ENCODE peak calls at places on chromosomes 11 and 22, in eight cellular contexts. One of them, this sample, is unnamed.

GRCh38 chr11:68314886-68315580 is 2.6 kb downstream of the LRP5 start:
- DNase-seq in dorsolateral prefrontal cortex: no peak
- DNase-seq in cardiac muscle cell: peak; percentile 38
- DNase-seq in HCT116: peak; percentile 26
- DNase-seq in iPS DF 6.9: no peak
- DNase-seq in right atrium auricular region: no peak
- DNase-seq in CD8-positive, alpha-beta T cell: no peak
- DNase-seq in IMR-90: peak; percentile 59
- DNase-seq in this sample: no peak

GRCh38 chr22:39684702-39685281 is 114.2 kb downstream of the CACNA1I start:
- DNase-seq in right atrium auricular region: no peak
- DNase-seq in cardiac muscle cell: no peak
- DNase-seq in IMR-90: no peak
- DNase-seq in HCT116: no peak
- DNase-seq in dorsolateral prefrontal cortex: no peak
- DNase-seq in iPS DF 6.9: no peak
- DNase-seq in CD8-positive, alpha-beta T cell: no peak
- DNase-seq in this sample: no peak

GRCh38 chr22:48952256-48953102 is 875.2 kb downstream of the BRD1 start:
- DNase-seq in iPS DF 6.9: no peak
- DNase-seq in dorsolateral prefrontal cortex: no peak
- DNase-seq in IMR-90: no peak
- DNase-seq in cardiac muscle cell: no peak
- DNase-seq in CD8-positive, alpha-beta T cell: no peak
- DNase-seq in right atrium auricular region: peak; percentile 43
- DNase-seq in HCT116: no peak
- DNase-seq in this sample: no peak

GRCh38 chr22:43042101-43042780 is 27.3 kb upstream of the PACSIN2 start:
- DNase-seq in cardiac muscle cell: no peak
- DNase-seq in right atrium auricular region: no peak
- DNase-seq in HCT116: no peak
- DNase-seq in iPS DF 6.9: no peak
- DNase-seq in CD8-positive, alpha-beta T cell: no peak
- DNase-seq in IMR-90: peak; percentile 24
- DNase-seq in dorsolateral prefrontal cortex: no peak
- DNase-seq in this sample: no peak

GRCh38 chr11:117199061-117199915 is at the start of gene TAGLN:
- DNase-seq in cardiac muscle cell: peak; percentile 97
- DNase-seq in IMR-90: peak; percentile 94
- DNase-seq in CD8-positive, alpha-beta T cell: no peak
- DNase-seq in iPS DF 6.9: peak; percentile 60
- DNase-seq in right atrium auricular region: peak; percentile 97
- DNase-seq in dorsolateral prefrontal cortex: no peak
- DNase-seq in HCT116: no peak
- DNase-seq in this sample: peak; percentile 85

GRCh38 chr11:105045897-105046296 is 762 bp upstream of the CARD16 start:
- DNase-seq in CD8-positive, alpha-beta T cell: no peak
- DNase-seq in iPS DF 6.9: no peak
- DNase-seq in IMR-90: no peak
- DNase-seq in cardiac muscle cell: no peak
- DNase-seq in HCT116: no peak
- DNase-seq in dorsolateral prefrontal cortex: no peak
- DNase-seq in right atrium auricular region: no peak
- DNase-seq in this sample: no peak

GRCh38 chr11:61737131-61737530 is 15.3 kb upstream of the MYRF start:
- DNase-seq in HCT116: no peak
- DNase-seq in cardiac muscle cell: no peak
- DNase-seq in dorsolateral prefrontal cortex: no peak
- DNase-seq in iPS DF 6.9: no peak
- DNase-seq in right atrium auricular region: no peak
- DNase-seq in IMR-90: no peak
- DNase-seq in CD8-positive, alpha-beta T cell: no peak
- DNase-seq in this sample: no peak

GRCh38 chr11:44579172-44579804 is 13.8 kb downstream of the CD82 start:
- DNase-seq in CD8-positive, alpha-beta T cell: no peak
- DNase-seq in cardiac muscle cell: no peak
- DNase-seq in dorsolateral prefrontal cortex: no peak
- DNase-seq in right atrium auricular region: no peak
- DNase-seq in HCT116: no peak
- DNase-seq in iPS DF 6.9: no peak
- DNase-seq in IMR-90: no peak
- DNase-seq in this sample: no peak

GRCh38 chr11:80993561-80993960 is 1552.7 kb upstream of the TENM4 start:
- DNase-seq in iPS DF 6.9: no peak
- DNase-seq in right atrium auricular region: no peak
- DNase-seq in IMR-90: no peak
- DNase-seq in CD8-positive, alpha-beta T cell: no peak
- DNase-seq in HCT116: no peak
- DNase-seq in cardiac muscle cell: peak; percentile 7
- DNase-seq in dorsolateral prefrontal cortex: no peak
- DNase-seq in this sample: no peak

GRCh38 chr11:113806403-113806802 is 26.8 kb downstream of the CLDN25 start:
- DNase-seq in IMR-90: peak; percentile 7
- DNase-seq in dorsolateral prefrontal cortex: no peak
- DNase-seq in HCT116: peak; percentile 12
- DNase-seq in cardiac muscle cell: peak; percentile 44
- DNase-seq in CD8-positive, alpha-beta T cell: no peak
- DNase-seq in iPS DF 6.9: peak; percentile 35
- DNase-seq in right atrium auricular region: no peak
- DNase-seq in this sample: no peak

GRCh38 chr22:38788417-38788816 is 5.5 kb downstream of the DNAL4 start:
- DNase-seq in IMR-90: peak; percentile 96
- DNase-seq in dorsolateral prefrontal cortex: peak; percentile 55
- DNase-seq in HCT116: no peak
- DNase-seq in cardiac muscle cell: peak; percentile 96
- DNase-seq in CD8-positive, alpha-beta T cell: no peak
- DNase-seq in right atrium auricular region: peak; percentile 77
- DNase-seq in iPS DF 6.9: no peak
- DNase-seq in this sample: peak; percentile 28

GRCh38 chr11:59207988-59208432 is 4.7 kb downstream of the MPEG1 start:
- DNase-seq in cardiac muscle cell: peak; percentile 75
- DNase-seq in iPS DF 6.9: no peak
- DNase-seq in IMR-90: peak; percentile 91
- DNase-seq in HCT116: no peak
- DNase-seq in right atrium auricular region: no peak
- DNase-seq in dorsolateral prefrontal cortex: no peak
- DNase-seq in CD8-positive, alpha-beta T cell: peak; percentile 44
- DNase-seq in this sample: no peak

GRCh38 chr22:49632199-49633009 is 195.3 kb downstream of the BRD1 start:
- DNase-seq in CD8-positive, alpha-beta T cell: no peak
- DNase-seq in right atrium auricular region: no peak
- DNase-seq in HCT116: peak; percentile 7
- DNase-seq in cardiac muscle cell: peak; percentile 67
- DNase-seq in iPS DF 6.9: no peak
- DNase-seq in dorsolateral prefrontal cortex: peak; percentile 67
- DNase-seq in IMR-90: peak; percentile 28
- DNase-seq in this sample: no peak

GRCh38 chr22:31839986-31840385 is 86.2 kb downstream of the DEPDC5 start:
- DNase-seq in CD8-positive, alpha-beta T cell: no peak
- DNase-seq in HCT116: no peak
- DNase-seq in right atrium auricular region: no peak
- DNase-seq in dorsolateral prefrontal cortex: no peak
- DNase-seq in iPS DF 6.9: no peak
- DNase-seq in IMR-90: no peak
- DNase-seq in cardiac muscle cell: no peak
- DNase-seq in this sample: no peak

GRCh38 chr22:31843526-31843925 is 89.7 kb downstream of the DEPDC5 start:
- DNase-seq in right atrium auricular region: no peak
- DNase-seq in IMR-90: no peak
- DNase-seq in iPS DF 6.9: no peak
- DNase-seq in cardiac muscle cell: no peak
- DNase-seq in dorsolateral prefrontal cortex: no peak
- DNase-seq in HCT116: no peak
- DNase-seq in CD8-positive, alpha-beta T cell: no peak
- DNase-seq in this sample: no peak

GRCh38 chr22:31838917-31839316 is 85.1 kb downstream of the DEPDC5 start:
- DNase-seq in right atrium auricular region: no peak
- DNase-seq in CD8-positive, alpha-beta T cell: no peak
- DNase-seq in HCT116: no peak
- DNase-seq in IMR-90: no peak
- DNase-seq in cardiac muscle cell: no peak
- DNase-seq in iPS DF 6.9: no peak
- DNase-seq in dorsolateral prefrontal cortex: no peak
- DNase-seq in this sample: no peak

GRCh38 chr22:31840581-31840980 is 86.8 kb downstream of the DEPDC5 start:
- DNase-seq in cardiac muscle cell: no peak
- DNase-seq in CD8-positive, alpha-beta T cell: no peak
- DNase-seq in iPS DF 6.9: no peak
- DNase-seq in HCT116: no peak
- DNase-seq in IMR-90: no peak
- DNase-seq in dorsolateral prefrontal cortex: no peak
- DNase-seq in right atrium auricular region: no peak
- DNase-seq in this sample: no peak

DNA sequence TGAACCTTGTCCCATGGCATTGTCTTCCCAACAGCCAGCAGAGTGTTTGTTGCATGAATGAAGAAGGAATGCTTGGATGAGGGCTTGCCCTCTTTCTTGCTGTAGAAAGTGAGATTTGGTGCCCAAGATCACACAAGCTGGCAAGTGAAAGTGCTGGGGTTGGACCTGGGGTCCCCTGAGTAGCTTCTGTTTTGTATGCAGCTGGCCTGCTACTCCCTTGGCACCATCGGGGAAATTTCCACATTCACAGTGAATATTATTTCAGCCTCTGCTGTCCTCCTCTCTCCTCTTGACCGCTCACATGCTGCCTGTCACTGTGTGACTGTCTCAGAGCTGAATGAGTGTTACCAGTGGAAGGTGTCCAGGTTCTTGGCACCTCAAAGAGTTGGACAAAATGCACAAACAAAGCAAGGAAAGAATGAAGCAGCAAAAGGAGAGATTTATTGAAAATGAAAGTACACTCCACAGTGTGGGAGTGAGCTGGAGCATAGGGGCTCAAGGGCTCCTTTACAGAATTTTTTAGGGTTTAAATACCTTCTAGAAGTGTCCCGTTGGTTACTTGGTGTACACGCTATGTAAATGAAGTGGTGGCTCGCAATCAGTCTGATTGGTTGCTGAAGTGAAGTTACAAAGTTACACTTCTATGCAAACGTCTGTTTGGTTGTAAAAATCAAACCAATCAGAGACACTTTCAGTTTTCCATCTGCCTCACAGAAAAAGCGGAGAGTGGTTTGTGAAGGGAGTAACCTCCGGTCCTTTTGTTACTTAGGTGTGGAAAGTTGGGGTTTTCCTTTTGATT is 87.4 kb downstream of the DEPDC5 start:
- DNase-seq in dorsolateral prefrontal cortex: no peak
- DNase-seq in iPS DF 6.9: no peak
- DNase-seq in CD8-positive, alpha-beta T cell: no peak
- DNase-seq in HCT116: no peak
- DNase-seq in cardiac muscle cell: no peak
- DNase-seq in right atrium auricular region: no peak
- DNase-seq in IMR-90: no peak
- DNase-seq in this sample: no peak
- H3K4me3 ChIP-seq in dorsolateral prefrontal cortex: peak overlapping the region; percentile 57
- H3K4me3 ChIP-seq in iPS DF 6.9: no peak overlapping the region
- H3K4me3 ChIP-seq in CD8-positive, alpha-beta T cell: no peak overlapping the region
- H3K4me3 ChIP-seq in HCT116: no peak overlapping the region
- H3K4me3 ChIP-seq in cardiac muscle cell: no peak overlapping the region
- H3K4me3 ChIP-seq in right atrium auricular region: no peak overlapping the region
- H3K4me3 ChIP-seq in IMR-90: no peak overlapping the region
- H3K4me3 ChIP-seq in this sample: peak overlapping the region; percentile 2

GRCh38 chr11:74465291-74465708 is 2.0 kb downstream of the KCNE3 start:
- DNase-seq in dorsolateral prefrontal cortex: no peak
- DNase-seq in IMR-90: no peak
- DNase-seq in right atrium auricular region: no peak
- DNase-seq in HCT116: no peak
- DNase-seq in iPS DF 6.9: no peak
- DNase-seq in CD8-positive, alpha-beta T cell: no peak
- DNase-seq in cardiac muscle cell: no peak
- DNase-seq in this sample: no peak

GRCh38 chr11:74462631-74463030 is 4.7 kb downstream of the KCNE3 start:
- DNase-seq in iPS DF 6.9: no peak
- DNase-seq in HCT116: no peak
- DNase-seq in CD8-positive, alpha-beta T cell: no peak
- DNase-seq in right atrium auricular region: peak; percentile 51
- DNase-seq in IMR-90: no peak
- DNase-seq in dorsolateral prefrontal cortex: no peak
- DNase-seq in cardiac muscle cell: no peak
- DNase-seq in this sample: no peak

GRCh38 chr11:74462009-74462408 is 5.3 kb downstream of the KCNE3 start:
- DNase-seq in dorsolateral prefrontal cortex: peak; percentile 7
- DNase-seq in IMR-90: no peak
- DNase-seq in HCT116: no peak
- DNase-seq in cardiac muscle cell: peak; percentile 89
- DNase-seq in CD8-positive, alpha-beta T cell: no peak
- DNase-seq in iPS DF 6.9: no peak
- DNase-seq in right atrium auricular region: peak; percentile 91
- DNase-seq in this sample: peak; percentile 16

GRCh38 chr11:74464746-74465145 is 2.6 kb downstream of the KCNE3 start:
- DNase-seq in cardiac muscle cell: no peak
- DNase-seq in right atrium auricular region: no peak
- DNase-seq in IMR-90: no peak
- DNase-seq in iPS DF 6.9: no peak
- DNase-seq in dorsolateral prefrontal cortex: no peak
- DNase-seq in CD8-positive, alpha-beta T cell: no peak
- DNase-seq in HCT116: no peak
- DNase-seq in this sample: no peak

GRCh38 chr11:74463216-74463615 is 4.1 kb downstream of the KCNE3 start:
- DNase-seq in cardiac muscle cell: no peak
- DNase-seq in iPS DF 6.9: no peak
- DNase-seq in IMR-90: no peak
- DNase-seq in CD8-positive, alpha-beta T cell: no peak
- DNase-seq in right atrium auricular region: peak; percentile 46
- DNase-seq in dorsolateral prefrontal cortex: no peak
- DNase-seq in HCT116: no peak
- DNase-seq in this sample: no peak
- H3K27ac ChIP-seq in cardiac muscle cell: no peak overlapping the region
- H3K27ac ChIP-seq in iPS DF 6.9: no peak overlapping the region
- H3K27ac ChIP-seq in IMR-90: no peak overlapping the region
- H3K27ac ChIP-seq in CD8-positive, alpha-beta T cell: no peak overlapping the region
- H3K27ac ChIP-seq in right atrium auricular region: no peak overlapping the region
- H3K27ac ChIP-seq in dorsolateral prefrontal cortex: no peak overlapping the region
- H3K27ac ChIP-seq in HCT116: no peak overlapping the region
- H3K27ac ChIP-seq in this sample: no peak overlapping the region

GRCh38 chr22:41367039-41367679 is 14.6 kb upstream of the TEF start:
- DNase-seq in iPS DF 6.9: no peak
- DNase-seq in HCT116: peak; percentile 71
- DNase-seq in dorsolateral prefrontal cortex: peak; percentile 99
- DNase-seq in cardiac muscle cell: peak; percentile 99
- DNase-seq in IMR-90: peak; percentile 96
- DNase-seq in right atrium auricular region: peak; percentile 94
- DNase-seq in CD8-positive, alpha-beta T cell: no peak
- DNase-seq in this sample: peak; percentile 81
- H3K4me3 ChIP-seq in iPS DF 6.9: no peak overlapping the region
- H3K4me3 ChIP-seq in HCT116: no peak overlapping the region
- H3K4me3 ChIP-seq in dorsolateral prefrontal cortex: peak overlapping the region; percentile 83
- H3K4me3 ChIP-seq in cardiac muscle cell: no peak overlapping the region
- H3K4me3 ChIP-seq in IMR-90: peak overlapping the region; percentile 6
- H3K4me3 ChIP-seq in right atrium auricular region: peak overlapping the region; percentile 47
- H3K4me3 ChIP-seq in CD8-positive, alpha-beta T cell: no peak overlapping the region
- H3K4me3 ChIP-seq in this sample: peak overlapping the region; percentile 75

DNA sequence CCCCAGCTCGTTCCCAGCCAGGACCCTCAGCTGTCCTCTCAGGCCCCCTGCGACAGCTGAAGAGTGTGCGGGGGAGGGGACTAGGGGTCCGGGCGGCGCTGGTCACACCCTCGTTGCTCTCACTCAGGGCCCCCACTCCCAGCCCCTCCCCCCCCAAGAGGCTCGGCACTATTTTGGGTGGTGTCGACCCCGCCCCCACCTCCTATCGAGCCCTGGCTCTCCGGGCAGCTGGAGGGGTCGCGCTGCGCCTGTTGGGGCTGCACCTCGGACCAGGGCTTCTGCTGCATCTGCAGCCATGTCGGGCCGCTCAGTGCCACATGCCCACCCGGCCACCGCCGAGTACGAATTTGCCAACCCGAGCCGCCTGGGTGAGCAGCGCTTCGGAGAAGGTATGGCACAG is at the start of gene HSPB2:
- DNase-seq in iPS DF 6.9: no peak
- DNase-seq in cardiac muscle cell: no peak
- DNase-seq in CD8-positive, alpha-beta T cell: no peak
- DNase-seq in IMR-90: no peak
- DNase-seq in right atrium auricular region: no peak
- DNase-seq in HCT116: no peak
- DNase-seq in dorsolateral prefrontal cortex: peak; percentile 21
- DNase-seq in this sample: no peak
- H3K27ac ChIP-seq in iPS DF 6.9: no peak within 1 kb of the TSS
- H3K27ac ChIP-seq in cardiac muscle cell: peak within 1 kb of the TSS; percentile 80
- H3K27ac ChIP-seq in CD8-positive, alpha-beta T cell: no peak within 1 kb of the TSS
- H3K27ac ChIP-seq in IMR-90: peak within 1 kb of the TSS; percentile 78
- H3K27ac ChIP-seq in right atrium auricular region: peak within 1 kb of the TSS; percentile 98
- H3K27ac ChIP-seq in HCT116: no peak within 1 kb of the TSS
- H3K27ac ChIP-seq in dorsolateral prefrontal cortex: peak within 1 kb of the TSS; percentile 98
- H3K27ac ChIP-seq in this sample: peak within 1 kb of the TSS; percentile 99